ENCODE peak calls at places on chromosome 5, in five cellular contexts. C, E, W, T and V are unnamed samples.

GRCh38 chr5:88996366-88996765 is 113.4 kb upstream of the MEF2C start:
- DNase-seq in C (no peak), E (no peak), W (no peak), T (no peak), V (no peak)

GRCh38 chr5:17185776-17186175 is 31.7 kb upstream of the BASP1 start:
- DNase-seq in C (peak; percentile 17), E (peak; percentile 96), W (no peak), T (no peak), V (no peak)

GRCh38 chr5:11683666-11684065 is 220.6 kb downstream of the CTNND2 start:
- DNase-seq in C (peak; percentile 54), E (no peak), W (no peak), T (no peak), V (no peak)

GRCh38 chr5:88732181-88732633 is 150.8 kb downstream of the MEF2C start:
- DNase-seq in C (peak; percentile 12), E (peak; percentile 15), W (no peak), T (no peak), V (no peak)

GRCh38 chr5:73183491-73183891 is 10.5 kb downstream of the TMEM174 start:
- DNase-seq in C (peak; percentile 56), E (no peak), W (no peak), T (no peak), V (no peak)

GRCh38 chr5:133564921-133565565 is 47.3 kb downstream of the FSTL4 start:
- DNase-seq in C (no peak), E (no peak), W (no peak), T (no peak), V (no peak)

GRCh38 chr5:55333811-55334210 is 26.0 kb downstream of the MTREX start:
- DNase-seq in C (no peak), E (no peak), W (no peak), T (no peak), V (no peak)

GRCh38 chr5:160312960-160313734 is 783 bp upstream of the CCNJL start:
- DNase-seq in C (no peak), E (no peak), W (no peak), T (no peak), V (no peak)

GRCh38 chr5:174734571-174735497 is 10.5 kb downstream of the MSX2 start:
- DNase-seq in C (no peak), E (no peak), W (no peak), T (no peak), V (no peak)

GRCh38 chr5:172658869-172659513 is 17.9 kb downstream of the NEURL1B start:
- DNase-seq in C (peak; percentile 92), E (no peak), W (no peak), T (no peak), V (no peak)

GRCh38 chr5:177094224-177095087 is 7.7 kb downstream of the FGFR4 start:
- DNase-seq in C (peak; percentile 73), E (peak; percentile 80), W (no peak), T (no peak), V (no peak)

GRCh38 chr5:96214442-96215197 is 218.4 kb downstream of the PCSK1 start:
- DNase-seq in C (peak; percentile 47), E (no peak), W (no peak), T (no peak), V (no peak)

GRCh38 chr5:39231705-39232525 is 12.6 kb upstream of the FYB1 start:
- DNase-seq in C (no peak), E (peak; percentile 23), W (peak; percentile 40), T (no peak), V (peak; percentile 48)

GRCh38 chr5:176676361-176676824 is 29.1 kb downstream of the TSPAN17 start:
- DNase-seq in C (no peak), E (peak; percentile 71), W (peak; percentile 25), T (no peak), V (no peak)

GRCh38 chr5:40486437-40487270 is 193.1 kb upstream of the PTGER4 start:
- DNase-seq in C (no peak), E (peak; percentile 14), W (no peak), T (peak; percentile 73), V (no peak)

GRCh38 chr5:173786296-173787187 is 101.6 kb upstream of the CPEB4 start:
- DNase-seq in C (no peak), E (no peak), W (no peak), T (no peak), V (no peak)

GRCh38 chr5:80140496-80140895 is 105.3 kb downstream of the THBS4 start:
- DNase-seq in C (no peak), E (no peak), W (no peak), T (peak; percentile 44), V (no peak)

GRCh38 chr5:87579678-87580077 is 166.9 kb upstream of the CCNH start:
- DNase-seq in C (no peak), E (no peak), W (no peak), T (no peak), V (no peak)

GRCh38 chr5:37755581-37755980 is 84.3 kb downstream of the GDNF start:
- DNase-seq in C (no peak), E (no peak), W (no peak), T (no peak), V (no peak)